ENCODE peak calls at places on chromosome 6, in four cellular contexts. M is left lung, I is psoas muscle, A is cardiac muscle cell. Q is an unnamed sample.

GRCh38 chr6:170500955-170501590 is 52.0 kb downstream of the PSMB1 start:
- DNase-seq in A (no peak), I (no peak), M (no peak), Q (no peak)

GRCh38 chr6:33967966-33968724 is 164.3 kb upstream of the MLN start:
- DNase-seq in I (no peak), A (peak), M (peak), Q (no peak)

GRCh38 chr6:158219229-158219628 is 51.1 kb downstream of the GTF2H5 start:
- DNase-seq in I (no peak), M (peak), A (peak), Q (no peak)

GRCh38 chr6:64050586-64050985 is 415.0 kb downstream of the PHF3 start:
- DNase-seq in A (no peak), M (no peak), I (no peak), Q (no peak)

GRCh38 chr6:101090281-101090680 is 209.2 kb upstream of the ASCC3 start:
- DNase-seq in M (no peak), I (no peak), A (no peak), Q (no peak)

GRCh38 chr6:168261234-168261633 is 58.3 kb downstream of the DACT2 start:
- DNase-seq in I (no peak), A (no peak), M (no peak), Q (no peak)

GRCh38 chr6:81751388-81752083 is 945 bp downstream of the TENT5A start:
- DNase-seq in A (peak), M (peak), I (peak), Q (no peak)

GRCh38 chr6:160081398-160081797 is 40.2 kb upstream of the SLC22A1 start:
- DNase-seq in M (no peak), A (no peak), I (no peak), Q (no peak)

DNA sequence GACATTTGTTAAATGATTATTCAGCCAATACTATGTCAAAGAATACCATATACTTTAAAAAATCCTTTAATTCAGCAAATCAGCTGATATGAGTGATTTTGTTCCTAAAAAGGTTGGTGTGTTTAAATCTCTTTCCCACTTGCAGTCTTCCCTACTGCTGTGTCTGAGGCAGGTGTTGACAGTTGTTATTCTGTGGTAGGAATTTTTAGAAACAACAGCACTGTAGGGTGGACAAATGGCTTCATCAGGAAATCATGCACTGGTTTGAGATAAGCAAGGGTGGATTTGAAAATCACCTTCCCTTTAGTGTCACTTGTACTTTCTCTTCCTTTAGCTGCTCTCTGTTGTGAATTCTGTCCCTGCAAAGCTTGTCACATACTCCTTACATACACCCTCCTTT is 213.7 kb upstream of the SGK1 start:
- DNase-seq in A (no peak), I (no peak), M (no peak), Q (no peak)
- H3K4me3 ChIP-seq in A (no peak), I (no peak), M (no peak), Q (no peak)

GRCh38 chr6:88982720-88983119 is 19.3 kb upstream of the RNGTT start:
- DNase-seq in M (no peak), A (peak), I (peak), Q (peak)

GRCh38 chr6:88984152-88984551 is 20.7 kb upstream of the RNGTT start:
- DNase-seq in M (no peak), A (no peak), I (no peak), Q (no peak)

GRCh38 chr6:88985901-88986300 is 22.5 kb upstream of the RNGTT start:
- DNase-seq in M (no peak), A (no peak), I (no peak), Q (no peak)

GRCh38 chr6:88987922-88988321 is 24.5 kb upstream of the RNGTT start:
- DNase-seq in M (no peak), A (no peak), I (no peak), Q (no peak)

DNA sequence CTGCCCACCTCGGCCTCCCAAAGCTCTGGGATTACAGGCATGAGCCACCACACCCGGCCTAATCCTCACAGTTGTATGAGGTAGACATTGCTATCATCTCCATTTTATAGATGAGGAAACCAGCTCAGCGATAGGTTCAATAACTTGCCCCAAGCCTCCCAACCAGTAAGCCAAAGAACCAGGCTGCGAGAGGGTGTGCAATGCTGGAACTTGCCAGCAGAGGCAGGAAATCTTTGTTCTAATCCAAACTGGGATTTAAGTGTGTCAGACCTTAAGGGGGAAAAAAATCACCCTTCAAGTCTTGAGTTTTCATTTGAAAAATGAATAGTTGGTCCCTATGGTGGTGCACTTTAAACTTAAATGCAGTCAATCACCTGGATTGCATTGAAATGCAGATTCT is 20.1 kb upstream of the RNGTT start:
- DNase-seq in M (no peak), A (peak), I (no peak), Q (peak)
- TF ChIP-seq CTCF in M (peak), A (peak), I (peak), Q (peak)

GRCh38 chr6:11710221-11710836 is 68.3 kb downstream of the ADTRP start:
- DNase-seq in I (no peak), A (no peak), M (no peak), Q (no peak)

GRCh38 chr6:11710968-11711643 is 67.5 kb downstream of the ADTRP start:
- DNase-seq in M (no peak), A (no peak), I (no peak), Q (no peak)

GRCh38 chr6:11711994-11712698 is 66.5 kb downstream of the ADTRP start:
- DNase-seq in A (no peak), I (no peak), M (no peak), Q (no peak)

GRCh38 chr6:11712760-11713159 is 65.8 kb downstream of the ADTRP start:
- DNase-seq in M (no peak), I (peak), A (peak), Q (no peak)

GRCh38 chr6:11711644-11711993 is 67.0 kb downstream of the ADTRP start:
- DNase-seq in I (no peak), M (no peak), A (no peak), Q (no peak)
- H3K4me3 ChIP-seq in I (peak), M (no peak), A (no peak), Q (no peak)

GRCh38 chr6:144151010-144151727 is 852 bp downstream of the STX11 start:
- DNase-seq in I (no peak), A (no peak), M (peak), Q (no peak)

GRCh38 chr6:144148891-144149290 is 1.4 kb upstream of the STX11 start:
- DNase-seq in A (no peak), I (no peak), M (no peak), Q (peak)

GRCh38 chr6:144149894-144150672 is at the start of gene STX11:
- DNase-seq in M (peak), A (peak), I (peak), Q (no peak)

GRCh38 chr6:144149558-144149893 is 791 bp upstream of the STX11 start:
- DNase-seq in M (no peak), I (no peak), A (no peak), Q (no peak)

DNA sequence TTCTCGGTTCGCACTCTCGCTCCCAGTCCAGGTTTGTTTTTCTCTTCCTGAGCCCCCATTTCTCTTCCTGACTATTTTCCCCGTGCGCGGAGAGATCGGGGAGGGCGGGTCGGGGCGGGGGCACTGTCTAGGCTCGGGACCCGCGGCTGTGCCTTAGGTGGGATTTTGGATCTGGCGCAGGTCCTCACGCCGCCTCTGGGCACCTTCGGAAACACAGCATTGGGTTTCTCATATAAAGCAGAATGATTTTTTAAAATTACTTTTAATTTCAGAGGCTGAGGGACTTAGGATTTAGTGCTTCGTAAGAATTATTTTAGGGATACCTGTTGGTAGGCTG is 324 bp downstream of the STX11 start:
- DNase-seq in M (no peak), I (no peak), A (no peak), Q (no peak)
- TF ChIP-seq CTCF in M (no peak), I (no peak), A (peak), Q (peak)

Q was measured in astrocyte of the cerebellum.